ENCODE peak calls at places on chromosomes 2 and 18, in six cellular contexts. O is neural progenitor cell, J is IMR-90, W is mammary epithelial cell, B is neuronal stem cell, P is HCT116. L is an unnamed sample.

GRCh38 chr2:237979331-237979730 is 12.5 kb downstream of the UBE2F start:
- DNase-seq in O (no peak), J (no peak), W (no peak), B (no peak), P (no peak), L (no peak)

GRCh38 chr2:134792147-134792546 is 46.3 kb upstream of the ACMSD start:
- DNase-seq in O (no peak), J (no peak), W (no peak), B (no peak), P (no peak), L (no peak)

GRCh38 chr2:146414456-146414855 is 1430.4 kb upstream of the ACVR2A start:
- DNase-seq in O (no peak), J (no peak), W (no peak), B (no peak), P (no peak), L (no peak)

GRCh38 chr2:127048969-127049897 is 57.7 kb downstream of the BIN1 start:
- DNase-seq in O (no peak), J (no peak), W (no peak), B (no peak), P (no peak), L (no peak)

GRCh38 chr2:188726561-188727247 is 247.5 kb upstream of the COL3A1 start:
- DNase-seq in O (no peak), J (no peak), W (peak), B (no peak), P (no peak), L (no peak)

GRCh38 chr18:36186461-36187137 is 698 bp upstream of the MOCOS start:
- DNase-seq in O (peak), J (no peak), W (peak), B (no peak), P (no peak), L (peak)

GRCh38 chr2:194745532-194746146 is 911.4 kb upstream of the SLC39A10 start:
- DNase-seq in O (peak), J (no peak), W (no peak), B (peak), P (no peak), L (no peak)

GRCh38 chr2:27133195-27133875 is 1.1 kb downstream of the PREB start:
- DNase-seq in O (no peak), J (no peak), W (no peak), B (no peak), P (no peak), L (no peak)

GRCh38 chr2:128664499-128664971 is 345.9 kb upstream of the HS6ST1 start:
- DNase-seq in O (peak), J (no peak), W (no peak), B (no peak), P (no peak), L (no peak)

GRCh38 chr2:165697727-165698620 is 96.1 kb downstream of the GALNT3 start:
- DNase-seq in O (peak), J (no peak), W (no peak), B (peak), P (no peak), L (no peak)

GRCh38 chr2:182078988-182079602 is 93.4 kb downstream of the PPP1R1C start:
- DNase-seq in O (no peak), J (no peak), W (no peak), B (no peak), P (no peak), L (peak)

GRCh38 chr2:144237845-144238637 is 281.9 kb downstream of the ZEB2 start:
- DNase-seq in O (no peak), J (no peak), W (no peak), B (no peak), P (no peak), L (no peak)

GRCh38 chr2:169185711-169186110 is 116.3 kb downstream of the DHRS9 start:
- DNase-seq in O (no peak), J (no peak), W (no peak), B (no peak), P (no peak), L (no peak)

GRCh38 chr18:9101730-9102390 is 639 bp upstream of the NDUFV2 start:
- DNase-seq in O (no peak), J (peak), W (peak), B (no peak), P (peak), L (peak)

GRCh38 chr2:105235388-105236059 is 6.0 kb upstream of the GPR45 start:
- DNase-seq in O (peak), J (peak), W (peak), B (peak), P (peak), L (peak)

GRCh38 chr2:147588191-147588590 is 256.6 kb upstream of the ACVR2A start:
- DNase-seq in O (no peak), J (peak), W (peak), B (no peak), P (no peak), L (peak)

GRCh38 chr2:151114934-151115333 is 146.7 kb downstream of the RBM43 start:
- DNase-seq in O (no peak), J (peak), W (no peak), B (no peak), P (no peak), L (no peak)

GRCh38 chr2:217095511-217096205 is 235.8 kb upstream of the TNP1 start:
- DNase-seq in O (no peak), J (no peak), W (peak), B (no peak), P (no peak), L (peak)

GRCh38 chr2:14716319-14716718 is 83.8 kb downstream of the LRATD1 start:
- DNase-seq in O (no peak), J (no peak), W (no peak), B (no peak), P (no peak), L (no peak)

GRCh38 chr2:205802069-205802468 is 119.8 kb downstream of the NRP2 start:
- DNase-seq in O (no peak), J (peak), W (no peak), B (no peak), P (no peak), L (no peak)

GRCh38 chr18:25672490-25672889 is 320.5 kb upstream of the ZNF521 start:
- DNase-seq in O (peak), J (no peak), W (no peak), B (no peak), P (no peak), L (no peak)

GRCh38 chr2:159695798-159696448 is 16.4 kb upstream of the MARCHF7 start:
- DNase-seq in O (no peak), J (no peak), W (no peak), B (no peak), P (no peak), L (no peak)

GRCh38 chr2:212926948-212927347 is 224.5 kb downstream of the IKZF2 start:
- DNase-seq in O (no peak), J (no peak), W (no peak), B (no peak), P (no peak), L (no peak)

DNA sequence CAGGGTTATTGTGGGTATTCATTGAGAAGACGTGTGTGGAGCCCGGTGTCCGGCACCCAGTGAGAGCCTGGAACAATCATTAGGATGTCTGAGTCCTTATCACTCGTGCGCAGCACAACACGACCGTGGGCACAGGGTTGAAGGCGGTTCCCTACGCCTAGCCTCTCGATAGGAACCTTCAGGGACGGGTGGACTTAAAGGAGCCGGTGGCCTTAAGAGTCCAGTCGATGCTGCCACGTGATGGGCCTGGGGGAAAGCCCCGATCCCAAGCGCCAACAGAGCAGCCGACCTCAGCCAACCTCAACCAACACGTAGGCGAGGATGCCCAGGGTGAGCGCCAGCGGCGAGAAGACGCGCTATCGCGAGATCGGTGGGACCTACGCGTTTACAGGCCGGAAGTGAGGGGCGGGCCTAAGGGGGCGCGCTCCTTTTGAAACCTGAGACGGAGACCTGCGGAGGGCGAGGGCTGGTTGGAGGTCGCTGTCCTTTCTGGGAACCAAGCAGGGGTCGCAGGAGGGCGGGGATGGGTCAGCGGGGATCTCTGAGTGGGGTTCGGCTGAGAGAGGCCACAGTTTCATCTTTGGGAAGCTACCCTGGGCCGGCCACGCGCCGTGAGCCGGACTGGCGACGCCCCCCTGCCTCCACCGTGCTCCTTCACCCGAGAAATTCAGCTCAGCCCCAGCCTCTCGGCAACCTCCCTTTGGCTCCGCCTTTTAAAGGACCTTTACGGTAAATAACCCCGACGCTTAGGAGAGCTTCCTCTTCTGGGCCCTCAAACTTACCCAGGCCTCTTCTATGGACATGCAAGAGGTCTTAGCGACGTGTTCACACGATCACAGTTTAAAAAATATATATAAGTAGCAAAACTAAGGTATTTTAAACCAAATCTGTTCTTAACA is 28.3 kb downstream of the WNT10A start:
- DNase-seq in O (peak), J (peak), W (peak), B (peak), P (peak), L (peak)
- H2AFZ ChIP-seq in O (peak), J (peak), W (peak), B (peak), P (peak), L (peak)

DNA sequence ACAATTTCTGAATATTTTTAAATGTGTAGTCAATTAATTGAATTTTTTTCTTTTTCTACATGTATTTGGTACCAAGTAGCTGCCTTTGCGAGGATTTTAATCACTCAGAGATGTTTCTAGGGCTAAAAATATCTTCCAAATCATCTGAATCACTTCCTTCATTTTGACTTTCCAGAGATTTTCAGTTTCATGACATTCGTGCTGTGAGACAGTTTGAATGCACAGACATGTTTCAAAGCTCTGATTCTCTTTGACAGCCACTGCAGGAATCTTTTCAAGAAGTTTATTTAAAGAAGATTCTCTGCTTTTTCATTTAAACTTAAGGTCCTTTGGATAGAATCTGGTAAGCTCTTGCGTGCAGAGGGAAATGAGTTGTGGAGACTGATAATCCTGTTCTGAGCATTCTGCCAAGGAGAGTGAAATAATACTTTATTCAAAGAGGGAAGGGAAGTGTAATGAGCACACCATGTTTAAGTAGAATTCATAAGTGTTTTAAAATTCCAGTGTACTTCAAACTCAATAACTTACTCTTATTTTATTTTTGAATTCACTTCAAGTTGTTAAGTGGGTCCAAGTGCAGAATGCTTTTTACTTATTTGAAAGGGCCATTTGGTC is 9.7 kb downstream of the CYBRD1 start:
- DNase-seq in O (no peak), J (peak), W (no peak), B (no peak), P (no peak), L (no peak)
- H3K9ac ChIP-seq in O (no peak), J (no peak), W (no peak), B (no peak), P (no peak), L (no peak)

DNA sequence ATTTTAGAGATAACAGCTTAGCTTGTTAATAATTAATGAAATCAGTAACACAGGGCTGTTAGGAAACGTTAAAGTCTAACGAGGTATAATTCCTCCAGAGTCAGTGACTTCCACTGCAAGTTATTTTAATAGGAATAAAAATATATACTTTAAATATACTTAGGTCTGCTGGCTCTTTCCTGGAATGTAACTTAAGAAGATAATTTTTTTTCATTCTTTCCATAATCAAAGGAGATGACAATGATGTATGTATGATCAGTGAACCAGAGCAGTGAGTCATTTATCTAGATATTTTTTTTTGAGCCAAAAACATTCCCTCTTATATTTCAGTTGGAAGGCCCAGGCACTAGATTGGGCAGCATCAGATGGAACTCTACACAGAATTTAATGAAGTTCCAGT is 104.2 kb upstream of the LYPD1 start:
- DNase-seq in O (no peak), J (peak), W (no peak), B (no peak), P (no peak), L (no peak)
- H2AFZ ChIP-seq in O (no peak), J (no peak), W (no peak), B (no peak), P (no peak), L (no peak)

DNA sequence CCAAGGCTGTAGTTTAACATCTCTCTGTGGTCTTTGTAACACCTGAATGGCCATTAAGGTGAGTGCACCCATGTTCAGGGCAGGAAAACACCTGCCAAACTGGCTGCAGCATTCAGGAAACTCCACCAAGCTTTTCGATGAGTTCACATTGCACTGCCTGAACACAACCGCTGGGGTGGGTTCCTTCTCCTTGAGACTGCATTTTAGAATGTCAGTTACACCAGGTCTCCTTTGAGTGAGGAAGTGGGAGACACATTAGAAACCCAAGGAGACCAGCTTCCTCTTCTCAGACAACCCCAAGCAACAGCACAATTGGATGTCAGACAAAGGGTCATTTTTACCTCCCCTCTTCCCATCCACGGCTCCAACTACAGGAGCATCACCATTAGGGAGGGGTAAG is 35.2 kb downstream of the CYRIA start:
- DNase-seq in O (no peak), J (no peak), W (no peak), B (no peak), P (no peak), L (no peak)
- H3K9ac ChIP-seq in O (no peak), J (no peak), W (no peak), B (no peak), P (no peak), L (no peak)

DNA sequence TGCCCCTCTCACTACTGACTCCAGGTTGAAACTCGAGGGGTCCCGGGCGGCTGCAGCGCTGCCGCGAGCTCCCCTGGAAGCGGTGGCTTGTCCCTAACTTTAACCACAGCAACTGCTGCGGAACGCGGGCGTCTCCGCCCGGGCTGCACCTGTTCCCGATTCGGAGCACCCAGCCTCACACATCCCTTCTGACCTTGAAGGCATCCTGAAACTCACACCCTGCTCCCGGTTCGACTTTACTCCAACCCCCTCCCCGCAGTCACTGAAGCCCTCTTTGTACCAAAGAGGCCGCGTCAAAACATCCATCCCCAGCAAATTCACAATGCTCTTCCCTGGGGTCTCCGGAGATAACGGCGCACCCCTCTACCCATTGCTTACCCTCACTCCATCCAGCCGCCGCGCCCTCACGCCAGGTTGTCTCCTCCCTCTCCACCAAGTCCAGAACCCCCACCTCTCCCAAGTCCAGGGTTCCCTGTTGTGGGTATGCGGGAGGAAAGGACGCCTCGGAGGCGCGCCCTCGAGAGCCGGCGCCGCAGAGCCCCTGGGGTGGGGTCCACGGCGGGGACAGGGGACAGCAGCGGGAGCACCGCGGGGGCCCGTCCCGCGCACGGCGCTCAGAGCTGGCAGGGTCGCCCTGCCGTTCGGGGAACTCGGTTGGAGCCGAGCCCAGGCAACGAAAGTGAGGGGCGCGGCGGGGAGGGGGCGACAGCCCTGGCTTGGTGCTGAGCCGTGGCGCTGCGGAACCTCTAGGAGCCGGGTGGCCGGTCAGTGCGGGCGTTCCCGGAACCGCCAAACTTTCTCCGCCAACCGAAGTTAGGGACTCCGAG is 938 bp downstream of the MYO5B start:
- DNase-seq in O (peak), J (no peak), W (no peak), B (peak), P (no peak), L (peak)
- H2AFZ ChIP-seq in O (peak), J (no peak), W (peak), B (peak), P (no peak), L (no peak)

DNA sequence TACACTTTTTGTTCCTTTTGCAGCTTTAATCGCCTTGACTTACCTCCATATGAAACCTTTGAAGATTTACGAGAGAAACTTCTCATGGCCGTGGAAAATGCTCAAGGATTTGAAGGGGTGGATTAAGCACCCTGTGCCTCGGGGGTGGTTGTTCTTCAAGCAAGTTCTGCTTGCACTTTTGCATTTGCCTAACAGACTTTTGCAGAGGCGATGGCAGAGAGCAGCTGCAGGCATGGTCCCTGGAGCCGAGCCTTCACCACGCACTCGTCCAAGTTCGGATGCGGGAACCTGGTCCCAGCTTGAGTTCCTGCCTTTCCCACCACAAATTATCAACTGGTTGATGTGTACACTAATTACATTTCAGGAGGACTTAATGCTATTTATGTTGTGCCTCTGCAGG is 232.7 kb downstream of the ALPK2 start:
- DNase-seq in O (no peak), J (no peak), W (no peak), B (no peak), P (no peak), L (no peak)
- H3K9ac ChIP-seq in O (no peak), J (no peak), W (no peak), B (no peak), P (no peak), L (no peak)

GRCh38 chr2:149031396-149031795 is 7.1 kb upstream of the LYPD6B start:
- DNase-seq in O (no peak), J (no peak), W (no peak), B (no peak), P (no peak), L (no peak)
- H2AFZ ChIP-seq in O (no peak), J (no peak), W (no peak), B (no peak), P (no peak), L (no peak)

DNA sequence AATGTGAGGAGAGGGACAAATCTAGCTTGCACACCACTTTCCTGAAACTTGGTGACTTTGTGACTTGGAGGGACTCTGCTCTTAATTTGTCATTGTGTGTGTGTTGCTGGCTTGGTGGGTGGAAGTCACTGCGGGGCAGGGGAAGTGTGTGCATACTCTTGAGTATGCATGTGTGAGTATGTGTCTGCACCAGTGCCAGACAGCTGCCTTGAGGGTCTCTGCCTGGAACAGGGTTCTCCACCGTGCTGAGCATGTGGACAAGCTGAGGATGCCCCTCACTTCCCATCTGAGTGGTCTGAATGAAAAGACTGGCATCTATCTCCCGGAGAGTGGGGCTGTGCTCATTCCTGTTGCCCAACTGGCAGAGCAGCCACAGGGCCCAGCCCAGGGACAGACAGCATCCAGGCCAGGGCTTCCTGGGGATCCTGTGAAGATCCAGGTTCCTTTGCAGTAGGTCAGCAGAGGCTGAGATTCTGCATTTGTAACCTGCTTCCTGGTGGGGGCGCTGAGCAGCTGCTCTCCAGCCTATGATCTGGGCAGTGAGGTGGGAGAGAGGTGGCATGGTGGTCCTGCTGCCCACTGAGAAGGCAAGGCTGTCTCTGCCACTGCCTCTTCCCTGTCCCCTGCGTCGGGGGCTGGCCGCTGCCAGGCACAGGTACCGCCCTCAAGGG is 138.9 kb upstream of the HAAO start:
- DNase-seq in O (peak), J (no peak), W (no peak), B (no peak), P (no peak), L (no peak)
- H3K9ac ChIP-seq in O (no peak), J (no peak), W (no peak), B (peak), P (no peak), L (no peak)

L was measured in PC-3.